ENCODE peak calls at places on chromosomes 6 and 20, in eight cellular contexts. B, X, D, T, J, I, O and U are unnamed samples.

GRCh38 chr20:49461894-49462293 is 20.6 kb downstream of the KCNB1 start:
- DNase-seq in B (no peak), X (no peak), D (no peak), T (no peak), J (no peak), I (no peak), O (no peak), U (no peak)

GRCh38 chr6:47247227-47247797 is 62.4 kb downstream of the TNFRSF21 start:
- DNase-seq in B (peak), X (no peak), D (peak), T (no peak), J (no peak), I (peak), O (no peak), U (no peak)

GRCh38 chr6:38797391-38797790 is 82.3 kb downstream of the DNAH8 start:
- DNase-seq in B (no peak), X (no peak), D (no peak), T (no peak), J (no peak), I (no peak), O (no peak), U (no peak)

GRCh38 chr20:35226775-35227681 is 538 bp downstream of the MMP24 start:
- DNase-seq in B (peak), X (no peak), D (peak), T (peak), J (no peak), I (peak), O (peak), U (no peak)

GRCh38 chr6:16154904-16155303 is 26.0 kb downstream of the MYLIP start:
- DNase-seq in B (no peak), X (peak), D (peak), T (peak), J (no peak), I (peak), O (no peak), U (no peak)

GRCh38 chr20:10349118-10349517 is 84.9 kb downstream of the MKKS start:
- DNase-seq in B (no peak), X (no peak), D (no peak), T (no peak), J (no peak), I (no peak), O (no peak), U (no peak)

GRCh38 chr6:127392301-127392700 is 48.9 kb upstream of the ECHDC1 start:
- DNase-seq in B (no peak), X (no peak), D (no peak), T (peak), J (no peak), I (no peak), O (no peak), U (no peak)

GRCh38 chr6:112936476-112936875 is 589.3 kb downstream of the RFPL4B start:
- DNase-seq in B (no peak), X (no peak), D (peak), T (no peak), J (no peak), I (peak), O (no peak), U (no peak)

GRCh38 chr6:91462236-91462635 is 875.4 kb upstream of the MAP3K7 start:
- DNase-seq in B (no peak), X (peak), D (no peak), T (no peak), J (no peak), I (no peak), O (no peak), U (no peak)

GRCh38 chr6:81696505-81696904 is 56.0 kb downstream of the TENT5A start:
- DNase-seq in B (no peak), X (no peak), D (no peak), T (no peak), J (no peak), I (no peak), O (no peak), U (no peak)

GRCh38 chr20:5181955-5182354 is 55.1 kb downstream of the CDS2 start:
- DNase-seq in B (no peak), X (peak), D (peak), T (peak), J (no peak), I (peak), O (no peak), U (no peak)

GRCh38 chr20:2283706-2284423 is 11.9 kb upstream of the TGM3 start:
- DNase-seq in B (peak), X (no peak), D (peak), T (peak), J (no peak), I (no peak), O (no peak), U (no peak)

GRCh38 chr6:169379495-169380070 is 125.9 kb upstream of the THBS2 start:
- DNase-seq in B (no peak), X (no peak), D (no peak), T (no peak), J (no peak), I (no peak), O (no peak), U (no peak)

GRCh38 chr6:145247677-145248419 is 487.5 kb downstream of the EPM2A start:
- DNase-seq in B (peak), X (peak), D (peak), T (peak), J (no peak), I (peak), O (no peak), U (peak)

GRCh38 chr20:41632896-41633295 is 14.7 kb upstream of the CHD6 start:
- DNase-seq in B (peak), X (no peak), D (peak), T (peak), J (no peak), I (peak), O (no peak), U (no peak)

GRCh38 chr20:32019156-32019510 is 8.9 kb downstream of the CCM2L start:
- DNase-seq in B (no peak), X (no peak), D (no peak), T (no peak), J (peak), I (no peak), O (no peak), U (no peak)

GRCh38 chr20:22411568-22412450 is 172.6 kb downstream of the FOXA2 start:
- DNase-seq in B (peak), X (no peak), D (peak), T (no peak), J (no peak), I (peak), O (no peak), U (no peak)

GRCh38 chr6:150528648-150529285 is 70.9 kb upstream of the PLEKHG1 start:
- DNase-seq in B (peak), X (no peak), D (peak), T (peak), J (no peak), I (peak), O (peak), U (no peak)

GRCh38 chr6:111843347-111844147 is 29.7 kb downstream of the FYN start:
- DNase-seq in B (peak), X (no peak), D (no peak), T (no peak), J (no peak), I (no peak), O (no peak), U (no peak)

GRCh38 chr6:89840538-89840937 is 10.9 kb downstream of the CASP8AP2 start:
- DNase-seq in B (peak), X (no peak), D (peak), T (no peak), J (no peak), I (peak), O (no peak), U (no peak)

GRCh38 chr6:2966347-2966746 is 5.0 kb downstream of the SERPINB6 start:
- DNase-seq in B (no peak), X (no peak), D (no peak), T (no peak), J (no peak), I (no peak), O (no peak), U (no peak)

GRCh38 chr6:25641940-25642666 is 9.9 kb upstream of the SCGN start:
- DNase-seq in B (no peak), X (no peak), D (no peak), T (no peak), J (no peak), I (no peak), O (no peak), U (no peak)

GRCh38 chr20:11496382-11496781 is 421.3 kb upstream of the BTBD3 start:
- DNase-seq in B (no peak), X (no peak), D (no peak), T (no peak), J (no peak), I (no peak), O (no peak), U (no peak)

GRCh38 chr6:12911387-12911960 is 194.9 kb downstream of the PHACTR1 start:
- DNase-seq in B (peak), X (no peak), D (peak), T (peak), J (no peak), I (peak), O (no peak), U (no peak)

GRCh38 chr20:2142649-2143048 is 41.0 kb downstream of the STK35 start:
- DNase-seq in B (no peak), X (no peak), D (no peak), T (no peak), J (no peak), I (no peak), O (no peak), U (no peak)

GRCh38 chr6:160254467-160255312 is 3.9 kb downstream of the SLC22A2 start:
- DNase-seq in B (no peak), X (no peak), D (no peak), T (peak), J (no peak), I (no peak), O (peak), U (no peak)

GRCh38 chr20:62627901-62628612 is 14.2 kb upstream of the SLCO4A1 start:
- DNase-seq in B (no peak), X (no peak), D (no peak), T (no peak), J (no peak), I (peak), O (peak), U (no peak)

GRCh38 chr20:62629864-62630470 is 12.3 kb upstream of the SLCO4A1 start:
- DNase-seq in B (no peak), X (no peak), D (no peak), T (no peak), J (no peak), I (no peak), O (no peak), U (no peak)

GRCh38 chr20:62631336-62632317 is 10.7 kb upstream of the SLCO4A1 start:
- DNase-seq in B (no peak), X (no peak), D (no peak), T (no peak), J (no peak), I (no peak), O (no peak), U (no peak)

GRCh38 chr20:62625921-62626547 is 16.3 kb upstream of the SLCO4A1 start:
- DNase-seq in B (peak), X (no peak), D (no peak), T (no peak), J (no peak), I (no peak), O (peak), U (no peak)

DNA sequence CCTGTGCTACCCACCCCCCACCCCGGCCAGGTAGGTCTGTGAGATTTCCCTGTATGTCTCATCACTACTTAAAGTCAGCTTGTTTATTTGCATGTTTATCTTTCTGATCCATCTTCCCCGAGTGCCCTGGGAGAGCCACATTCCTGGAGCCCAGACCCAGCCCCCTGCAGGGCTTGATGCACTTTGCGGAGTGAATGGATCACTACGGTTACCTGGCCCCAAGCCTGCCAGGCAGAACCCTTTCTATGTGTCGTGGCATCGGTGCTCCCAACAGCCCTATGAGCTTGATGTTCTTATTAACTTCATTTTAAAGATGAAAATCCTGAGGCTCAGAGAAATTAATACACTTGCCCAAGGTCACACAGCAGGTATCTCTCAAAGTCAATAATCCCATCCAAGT is 13.6 kb upstream of the SLCO4A1 start:
- DNase-seq in B (no peak), X (no peak), D (no peak), T (no peak), J (no peak), I (no peak), O (no peak), U (no peak)
- TF ChIP-seq CTCF in B (no peak), X (no peak), D (no peak), T (no peak), J (no peak), I (no peak), O (no peak), U (no peak)

GRCh38 chr6:35065870-35066269 is 75.3 kb downstream of the TCP11 start:
- DNase-seq in B (no peak), X (no peak), D (no peak), T (no peak), J (no peak), I (no peak), O (peak), U (no peak)

GRCh38 chr6:35062676-35063574 is 78.2 kb downstream of the TCP11 start:
- DNase-seq in B (no peak), X (no peak), D (no peak), T (no peak), J (no peak), I (no peak), O (no peak), U (no peak)

GRCh38 chr6:35065441-35065800 is 75.7 kb downstream of the TCP11 start:
- DNase-seq in B (no peak), X (no peak), D (no peak), T (no peak), J (no peak), I (no peak), O (no peak), U (no peak)

GRCh38 chr6:35063701-35064507 is 77.2 kb downstream of the TCP11 start:
- DNase-seq in B (no peak), X (no peak), D (peak), T (no peak), J (no peak), I (peak), O (no peak), U (no peak)

DNA sequence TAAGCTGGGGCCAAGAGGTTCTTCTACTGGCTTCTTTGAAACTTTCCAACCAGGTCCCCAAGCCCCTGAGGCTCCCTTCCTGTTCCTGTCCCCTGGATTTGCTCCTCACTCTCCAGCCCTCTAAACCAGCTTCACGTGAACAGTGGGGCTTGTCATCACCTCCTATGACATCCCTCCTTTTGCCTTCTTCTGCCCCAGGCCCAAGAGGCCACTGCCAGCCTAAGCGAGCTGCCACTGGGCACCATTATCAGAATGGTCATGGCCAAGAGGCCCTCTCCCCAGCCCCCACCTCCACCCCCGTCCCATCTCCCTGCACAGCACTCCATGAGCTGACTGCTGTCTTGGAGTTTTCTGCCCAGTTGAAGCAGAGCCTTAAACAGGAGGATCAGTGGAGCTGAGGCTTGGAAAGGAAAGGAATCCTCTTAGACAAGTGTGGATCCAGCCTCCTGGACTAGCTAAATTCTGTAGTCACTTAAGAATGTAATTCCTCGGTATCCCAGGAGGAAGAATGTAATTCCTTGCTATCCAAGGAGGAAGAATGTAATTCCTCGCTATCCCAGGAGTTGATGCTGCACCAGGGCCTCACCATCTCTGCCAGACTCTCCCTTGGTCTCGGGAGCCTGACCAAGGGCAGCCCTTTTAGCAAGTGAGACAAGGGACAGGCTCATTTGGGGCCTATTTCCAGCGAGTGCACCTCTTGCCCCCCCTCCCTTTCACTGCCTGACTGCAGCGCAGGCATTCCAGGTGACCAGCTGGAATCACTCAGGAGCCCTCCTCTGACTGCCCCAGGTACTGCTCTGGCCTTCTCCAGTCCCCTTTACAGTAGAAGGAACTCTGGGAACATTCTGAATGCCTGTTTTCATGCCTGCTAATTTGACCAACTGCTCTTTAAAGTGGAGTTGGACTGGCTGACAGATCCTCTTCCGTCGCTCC is 76.4 kb downstream of the TCP11 start:
- DNase-seq in B (no peak), X (no peak), D (no peak), T (no peak), J (no peak), I (peak), O (peak), U (no peak)
- TF ChIP-seq CTCF in B (no peak), X (no peak), D (no peak), T (no peak), J (no peak), I (no peak), O (no peak), U (no peak)

GRCh38 chr20:58028123-58028522 is 200.3 kb downstream of the ANKRD60 start:
- DNase-seq in B (no peak), X (no peak), D (no peak), T (no peak), J (no peak), I (no peak), O (no peak), U (no peak)
- TF ChIP-seq CTCF in B (peak), X (no peak), D (peak), T (peak), J (no peak), I (no peak), O (peak), U (no peak)

DNA sequence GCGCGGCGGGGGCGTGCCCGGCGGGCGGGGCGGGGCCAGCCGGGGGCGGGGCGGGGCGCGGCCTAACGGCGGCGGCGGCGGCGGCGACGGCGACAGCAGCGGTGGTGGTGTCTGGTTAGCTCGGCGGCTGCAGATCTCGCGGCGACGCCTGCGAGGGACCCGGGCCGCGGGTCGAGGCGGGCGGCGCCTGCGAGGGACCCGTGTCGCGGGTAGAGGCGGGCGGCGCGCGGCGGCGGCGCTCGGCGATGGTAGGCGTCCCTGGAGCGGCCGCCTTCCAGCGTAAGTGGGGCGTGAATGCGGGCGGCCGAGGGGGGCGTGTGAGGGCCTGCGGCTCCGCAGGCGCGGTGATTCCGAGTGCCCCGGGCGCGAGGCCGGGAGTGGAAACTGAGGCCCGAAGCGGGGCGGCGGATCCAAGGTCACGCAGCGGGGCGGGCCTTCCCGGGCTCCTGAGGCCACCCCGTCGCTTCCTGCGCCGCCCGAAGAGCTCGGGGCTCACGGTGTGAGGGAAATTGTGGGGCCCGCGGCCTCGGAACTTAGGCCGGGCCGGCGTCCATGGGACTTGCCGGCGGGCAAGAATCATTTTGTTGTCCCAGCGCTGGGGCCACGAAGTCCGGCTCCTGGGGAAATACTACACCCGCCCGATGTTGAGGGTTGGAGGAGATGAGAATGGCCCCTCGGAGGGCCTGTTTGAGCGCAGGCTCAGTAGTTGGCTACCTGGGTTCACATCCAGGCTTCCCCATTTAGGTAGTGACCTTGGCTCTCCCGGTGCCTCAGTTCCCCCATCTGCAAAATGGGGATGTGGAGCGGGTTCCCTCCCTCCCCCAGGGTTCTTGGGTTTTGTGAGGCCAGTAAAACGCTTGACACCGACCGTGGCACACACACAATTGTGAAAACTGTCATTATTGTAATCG is at the start of gene CBFA2T2:
- DNase-seq in B (no peak), X (peak), D (peak), T (peak), J (peak), I (peak), O (peak), U (no peak)
- TF ChIP-seq CTCF in B (no peak), X (no peak), D (no peak), T (no peak), J (no peak), I (no peak), O (no peak), U (no peak)

GRCh38 chr6:32393660-32394420 is 13.1 kb downstream of the BTNL2 start:
- DNase-seq in B (no peak), X (no peak), D (peak), T (peak), J (no peak), I (peak), O (no peak), U (no peak)
- TF ChIP-seq CTCF in B (no peak), X (no peak), D (no peak), T (no peak), J (no peak), I (no peak), O (no peak), U (no peak)